ENCODE peak calls at places on chromosomes 12 and 14, in eight cellular contexts. One of them, this sample, is unnamed.
A peak's percentile ranks its signal among the peaks of the same experiment; 100 is the strongest.

GRCh38 chr14:22646570-22647254 is 2.6 kb upstream of the OR6J1 start:
- DNase-seq in lower lobe of right lung: no peak
- DNase-seq in foreskin fibroblast: peak; percentile 22
- DNase-seq in Panc1: no peak
- DNase-seq in kidney: no peak
- DNase-seq in left ventricle myocardium inferior: no peak
- DNase-seq in heart right ventricle: no peak
- DNase-seq in ovary: no peak
- DNase-seq in this sample: peak; percentile 82

GRCh38 chr14:93007225-93007997 is 84.5 kb downstream of the CHGA start:
- DNase-seq in heart right ventricle: peak; percentile 62
- DNase-seq in ovary: no peak
- DNase-seq in left ventricle myocardium inferior: no peak
- DNase-seq in foreskin fibroblast: peak; percentile 68
- DNase-seq in lower lobe of right lung: peak; percentile 69
- DNase-seq in kidney: peak; percentile 57
- DNase-seq in Panc1: no peak
- DNase-seq in this sample: peak; percentile 89

GRCh38 chr14:30894923-30895515 is 20.7 kb downstream of the COCH start:
- DNase-seq in Panc1: no peak
- DNase-seq in kidney: no peak
- DNase-seq in heart right ventricle: no peak
- DNase-seq in foreskin fibroblast: no peak
- DNase-seq in lower lobe of right lung: no peak
- DNase-seq in ovary: no peak
- DNase-seq in left ventricle myocardium inferior: no peak
- DNase-seq in this sample: no peak

GRCh38 chr12:55715833-55716581 is at the start of gene BLOC1S1:
- DNase-seq in Panc1: peak; percentile 64
- DNase-seq in heart right ventricle: peak; percentile 91
- DNase-seq in ovary: peak; percentile 93
- DNase-seq in lower lobe of right lung: peak; percentile 95
- DNase-seq in kidney: peak; percentile 97
- DNase-seq in left ventricle myocardium inferior: peak; percentile 91
- DNase-seq in foreskin fibroblast: peak; percentile 96
- DNase-seq in this sample: peak; percentile 94

GRCh38 chr12:87935216-87935615 is 94.0 kb downstream of the C12orf50 start:
- DNase-seq in foreskin fibroblast: no peak
- DNase-seq in heart right ventricle: no peak
- DNase-seq in lower lobe of right lung: no peak
- DNase-seq in left ventricle myocardium inferior: no peak
- DNase-seq in kidney: no peak
- DNase-seq in Panc1: no peak
- DNase-seq in ovary: no peak
- DNase-seq in this sample: no peak

GRCh38 chr14:64363265-64363840 is 24.8 kb upstream of the MTHFD1 start:
- DNase-seq in heart right ventricle: no peak
- DNase-seq in lower lobe of right lung: no peak
- DNase-seq in left ventricle myocardium inferior: no peak
- DNase-seq in ovary: no peak
- DNase-seq in Panc1: no peak
- DNase-seq in foreskin fibroblast: peak; percentile 48
- DNase-seq in kidney: no peak
- DNase-seq in this sample: peak; percentile 54

GRCh38 chr14:52856139-52856538 is 64.7 kb upstream of the GNPNAT1 start:
- DNase-seq in kidney: no peak
- DNase-seq in ovary: no peak
- DNase-seq in foreskin fibroblast: no peak
- DNase-seq in lower lobe of right lung: no peak
- DNase-seq in heart right ventricle: no peak
- DNase-seq in left ventricle myocardium inferior: no peak
- DNase-seq in Panc1: no peak
- DNase-seq in this sample: no peak

GRCh38 chr14:71267691-71268090 is 360.4 kb downstream of the PCNX1 start:
- DNase-seq in left ventricle myocardium inferior: no peak
- DNase-seq in ovary: no peak
- DNase-seq in lower lobe of right lung: no peak
- DNase-seq in Panc1: no peak
- DNase-seq in kidney: no peak
- DNase-seq in foreskin fibroblast: no peak
- DNase-seq in heart right ventricle: no peak
- DNase-seq in this sample: peak; percentile 19

GRCh38 chr14:75267141-75267601 is 11.5 kb upstream of the FOS start:
- DNase-seq in lower lobe of right lung: no peak
- DNase-seq in ovary: no peak
- DNase-seq in kidney: no peak
- DNase-seq in foreskin fibroblast: peak; percentile 22
- DNase-seq in left ventricle myocardium inferior: no peak
- DNase-seq in heart right ventricle: no peak
- DNase-seq in Panc1: no peak
- DNase-seq in this sample: no peak

GRCh38 chr14:63752449-63753169 is 24.7 kb upstream of the SGPP1 start:
- DNase-seq in ovary: no peak
- DNase-seq in foreskin fibroblast: peak; percentile 45
- DNase-seq in lower lobe of right lung: no peak
- DNase-seq in Panc1: no peak
- DNase-seq in left ventricle myocardium inferior: no peak
- DNase-seq in heart right ventricle: peak; percentile 17
- DNase-seq in kidney: no peak
- DNase-seq in this sample: peak; percentile 67

GRCh38 chr14:57375156-57375555 is 15.2 kb upstream of the NAA30 start:
- DNase-seq in Panc1: no peak
- DNase-seq in kidney: no peak
- DNase-seq in lower lobe of right lung: no peak
- DNase-seq in ovary: no peak
- DNase-seq in heart right ventricle: no peak
- DNase-seq in foreskin fibroblast: no peak
- DNase-seq in left ventricle myocardium inferior: no peak
- DNase-seq in this sample: no peak

GRCh38 chr14:32567543-32568384 is 238.7 kb downstream of the AKAP6 start:
- DNase-seq in lower lobe of right lung: no peak
- DNase-seq in ovary: no peak
- DNase-seq in Panc1: no peak
- DNase-seq in foreskin fibroblast: peak; percentile 26
- DNase-seq in heart right ventricle: no peak
- DNase-seq in left ventricle myocardium inferior: no peak
- DNase-seq in kidney: no peak
- DNase-seq in this sample: peak; percentile 36

GRCh38 chr14:106792543-106792942 is 1266.2 kb downstream of the TMEM121 start:
- DNase-seq in foreskin fibroblast: no peak
- DNase-seq in lower lobe of right lung: no peak
- DNase-seq in ovary: no peak
- DNase-seq in heart right ventricle: no peak
- DNase-seq in Panc1: no peak
- DNase-seq in kidney: no peak
- DNase-seq in left ventricle myocardium inferior: no peak
- DNase-seq in this sample: no peak

GRCh38 chr12:1611775-1612174 is 17.3 kb upstream of the WNT5B start:
- DNase-seq in ovary: no peak
- DNase-seq in heart right ventricle: no peak
- DNase-seq in Panc1: no peak
- DNase-seq in left ventricle myocardium inferior: no peak
- DNase-seq in kidney: no peak
- DNase-seq in foreskin fibroblast: peak; percentile 90
- DNase-seq in lower lobe of right lung: no peak
- DNase-seq in this sample: peak; percentile 97

GRCh38 chr12:131164096-131164872 is 210.6 kb downstream of the ADGRD1 start:
- DNase-seq in heart right ventricle: no peak
- DNase-seq in kidney: no peak
- DNase-seq in left ventricle myocardium inferior: no peak
- DNase-seq in ovary: no peak
- DNase-seq in foreskin fibroblast: no peak
- DNase-seq in Panc1: no peak
- DNase-seq in lower lobe of right lung: no peak
- DNase-seq in this sample: no peak

GRCh38 chr12:131157739-131158138 is 204.0 kb downstream of the ADGRD1 start:
- DNase-seq in ovary: peak; percentile 3
- DNase-seq in lower lobe of right lung: no peak
- DNase-seq in kidney: no peak
- DNase-seq in Panc1: no peak
- DNase-seq in left ventricle myocardium inferior: no peak
- DNase-seq in foreskin fibroblast: no peak
- DNase-seq in heart right ventricle: no peak
- DNase-seq in this sample: no peak

GRCh38 chr12:131163189-131163738 is 209.6 kb downstream of the ADGRD1 start:
- DNase-seq in ovary: no peak
- DNase-seq in heart right ventricle: no peak
- DNase-seq in foreskin fibroblast: no peak
- DNase-seq in Panc1: no peak
- DNase-seq in kidney: no peak
- DNase-seq in left ventricle myocardium inferior: no peak
- DNase-seq in lower lobe of right lung: no peak
- DNase-seq in this sample: no peak

GRCh38 chr12:131159660-131160059 is 206.0 kb downstream of the ADGRD1 start:
- DNase-seq in Panc1: no peak
- DNase-seq in ovary: peak; percentile 3
- DNase-seq in kidney: no peak
- DNase-seq in heart right ventricle: no peak
- DNase-seq in foreskin fibroblast: no peak
- DNase-seq in left ventricle myocardium inferior: no peak
- DNase-seq in lower lobe of right lung: no peak
- DNase-seq in this sample: no peak

DNA sequence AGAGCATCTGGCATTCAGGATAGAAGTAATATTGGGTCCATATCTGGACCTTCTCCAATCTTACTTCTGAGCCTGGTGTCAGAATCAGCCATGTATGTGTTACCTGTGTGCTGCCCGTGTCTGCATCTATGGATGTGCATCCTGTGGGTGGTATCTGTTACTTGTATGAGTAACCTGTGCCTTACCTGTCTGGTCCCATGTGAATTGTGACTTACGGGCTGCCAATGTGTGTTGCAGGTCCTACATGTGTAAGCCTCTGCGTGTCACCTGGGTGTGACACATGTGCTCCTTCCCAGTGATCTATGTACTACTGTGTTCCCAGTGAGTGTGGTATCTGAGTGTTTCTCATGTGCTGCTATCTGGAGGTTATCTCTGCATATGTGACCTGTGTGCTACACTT is 208.4 kb downstream of the ADGRD1 start:
- DNase-seq in foreskin fibroblast: no peak
- DNase-seq in ovary: no peak
- DNase-seq in kidney: no peak
- DNase-seq in heart right ventricle: no peak
- DNase-seq in lower lobe of right lung: no peak
- DNase-seq in left ventricle myocardium inferior: no peak
- DNase-seq in Panc1: no peak
- DNase-seq in this sample: no peak
- TF ChIP-seq CTCF in foreskin fibroblast: no peak
- TF ChIP-seq CTCF in ovary: no peak
- TF ChIP-seq CTCF in kidney: no peak
- TF ChIP-seq CTCF in heart right ventricle: no peak
- TF ChIP-seq CTCF in lower lobe of right lung: no peak
- TF ChIP-seq CTCF in left ventricle myocardium inferior: no peak
- TF ChIP-seq CTCF in Panc1: no peak
- TF ChIP-seq CTCF in this sample: no peak

GRCh38 chr12:52877242-52877641 is 27.6 kb downstream of the KRT8 start:
- DNase-seq in ovary: no peak
- DNase-seq in left ventricle myocardium inferior: no peak
- DNase-seq in foreskin fibroblast: no peak
- DNase-seq in heart right ventricle: no peak
- DNase-seq in Panc1: no peak
- DNase-seq in kidney: no peak
- DNase-seq in lower lobe of right lung: no peak
- DNase-seq in this sample: no peak

GRCh38 chr12:52878507-52879393 is 26.1 kb downstream of the KRT8 start:
- DNase-seq in ovary: no peak
- DNase-seq in left ventricle myocardium inferior: no peak
- DNase-seq in foreskin fibroblast: no peak
- DNase-seq in Panc1: no peak
- DNase-seq in kidney: no peak
- DNase-seq in heart right ventricle: no peak
- DNase-seq in lower lobe of right lung: no peak
- DNase-seq in this sample: no peak

GRCh38 chr12:52874573-52875435 is 26.0 kb upstream of the KRT78 start:
- DNase-seq in ovary: no peak
- DNase-seq in foreskin fibroblast: no peak
- DNase-seq in kidney: peak; percentile 37
- DNase-seq in lower lobe of right lung: no peak
- DNase-seq in left ventricle myocardium inferior: no peak
- DNase-seq in heart right ventricle: no peak
- DNase-seq in Panc1: no peak
- DNase-seq in this sample: no peak

GRCh38 chr12:52876371-52876770 is 27.6 kb upstream of the KRT78 start:
- DNase-seq in foreskin fibroblast: no peak
- DNase-seq in heart right ventricle: no peak
- DNase-seq in ovary: no peak
- DNase-seq in left ventricle myocardium inferior: peak; percentile 42
- DNase-seq in Panc1: no peak
- DNase-seq in kidney: peak; percentile 95
- DNase-seq in lower lobe of right lung: peak; percentile 86
- DNase-seq in this sample: no peak

GRCh38 chr12:52879394-52880351 is 25.2 kb downstream of the KRT8 start:
- DNase-seq in kidney: peak; percentile 84
- DNase-seq in Panc1: peak; percentile 77
- DNase-seq in ovary: peak; percentile 68
- DNase-seq in foreskin fibroblast: peak; percentile 73
- DNase-seq in lower lobe of right lung: peak; percentile 80
- DNase-seq in heart right ventricle: peak; percentile 89
- DNase-seq in left ventricle myocardium inferior: peak; percentile 68
- DNase-seq in this sample: peak; percentile 91
- H3K4me3 ChIP-seq in kidney: no peak overlapping the region
- H3K4me3 ChIP-seq in Panc1: peak overlapping the region; percentile 66
- H3K4me3 ChIP-seq in ovary: no peak overlapping the region
- H3K4me3 ChIP-seq in foreskin fibroblast: peak overlapping the region; percentile 46
- H3K4me3 ChIP-seq in lower lobe of right lung: peak overlapping the region; percentile 38
- H3K4me3 ChIP-seq in heart right ventricle: no peak overlapping the region
- H3K4me3 ChIP-seq in left ventricle myocardium inferior: peak overlapping the region; percentile 54
- H3K4me3 ChIP-seq in this sample: peak overlapping the region; percentile 21

GRCh38 chr14:65501328-65501727 is 88.8 kb downstream of the FUT8 start:
- DNase-seq in Panc1: no peak
- DNase-seq in foreskin fibroblast: no peak
- DNase-seq in kidney: no peak
- DNase-seq in lower lobe of right lung: no peak
- DNase-seq in heart right ventricle: no peak
- DNase-seq in ovary: no peak
- DNase-seq in left ventricle myocardium inferior: no peak
- DNase-seq in this sample: no peak
- TF ChIP-seq CTCF in Panc1: peak; percentile 5
- TF ChIP-seq CTCF in foreskin fibroblast: no peak
- TF ChIP-seq CTCF in kidney: no peak
- TF ChIP-seq CTCF in lower lobe of right lung: no peak
- TF ChIP-seq CTCF in heart right ventricle: peak; percentile 28
- TF ChIP-seq CTCF in ovary: no peak
- TF ChIP-seq CTCF in left ventricle myocardium inferior: no peak
- TF ChIP-seq CTCF in this sample: peak; percentile 11

GRCh38 chr12:83121886-83122622 is 435.3 kb downstream of the TMTC2 start:
- DNase-seq in left ventricle myocardium inferior: no peak
- DNase-seq in foreskin fibroblast: no peak
- DNase-seq in lower lobe of right lung: no peak
- DNase-seq in ovary: no peak
- DNase-seq in Panc1: no peak
- DNase-seq in kidney: no peak
- DNase-seq in heart right ventricle: no peak
- DNase-seq in this sample: no peak
- H3K4me3 ChIP-seq in left ventricle myocardium inferior: peak overlapping the region; percentile 28
- H3K4me3 ChIP-seq in foreskin fibroblast: peak overlapping the region; percentile 18
- H3K4me3 ChIP-seq in lower lobe of right lung: no peak overlapping the region
- H3K4me3 ChIP-seq in ovary: no peak overlapping the region
- H3K4me3 ChIP-seq in Panc1: no peak overlapping the region
- H3K4me3 ChIP-seq in kidney: no peak overlapping the region
- H3K4me3 ChIP-seq in heart right ventricle: no peak overlapping the region
- H3K4me3 ChIP-seq in this sample: peak overlapping the region; percentile 31